ENCODE peak calls at places on chromosomes 2 and 18, in ten cellular contexts. H is stomach, P is GM23338, E is dorsolateral prefrontal cortex, V is esophagus muscularis mucosa, R is fibroblast of lung, X is Calu3, G is cardiac fibroblast, O is progenitor cell of endocrine pancreas, Z is Peyer's patch. F is an unnamed sample.

GRCh38 chr2:71796174-71796592 is 342.8 kb downstream of the DYSF start:
- DNase-seq in X (no peak), G (peak; percentile 56), P (no peak), H (no peak), O (no peak), Z (no peak), R (peak; percentile 67), V (no peak), E (no peak), F (no peak)

GRCh38 chr2:119756837-119757236 is 2.9 kb upstream of the PTPN4 start:
- DNase-seq in G (peak; percentile 82), V (no peak), R (peak; percentile 94), Z (no peak), O (no peak), H (peak; percentile 82), E (peak; percentile 68), X (no peak), P (no peak), F (no peak)

GRCh38 chr2:171403181-171403580 is 30.6 kb downstream of the METTL8 start:
- DNase-seq in H (no peak), E (no peak), R (peak; percentile 71), V (no peak), X (no peak), Z (no peak), P (no peak), G (peak; percentile 63), O (no peak), F (no peak)

GRCh38 chr2:96325884-96326255 is 753 bp downstream of the ITPRIPL1 start:
- DNase-seq in P (no peak), E (no peak), X (no peak), O (no peak), V (no peak), R (no peak), H (no peak), Z (no peak), G (no peak), F (no peak)

GRCh38 chr2:72159211-72159610 is 11.5 kb upstream of the CYP26B1 start:
- DNase-seq in V (peak; percentile 74), G (no peak), E (no peak), O (no peak), Z (no peak), H (no peak), R (no peak), P (no peak), X (no peak), F (no peak)

GRCh38 chr2:230160112-230160660 is 59.6 kb downstream of the SP110 start:
- DNase-seq in P (peak; percentile 72), Z (peak; percentile 61), O (peak; percentile 23), X (peak; percentile 54), E (no peak), R (peak; percentile 11), H (peak; percentile 59), G (peak; percentile 66), V (no peak), F (peak; percentile 53)

GRCh38 chr18:59672125-59672769 is 25.0 kb downstream of the CCBE1 start:
- DNase-seq in E (no peak), G (no peak), P (no peak), H (no peak), O (no peak), R (peak; percentile 70), V (no peak), X (no peak), Z (no peak), F (no peak)

GRCh38 chr2:27501042-27501441 is 4.4 kb downstream of the GCKR start:
- DNase-seq in H (peak; percentile 75), G (no peak), P (no peak), E (no peak), Z (no peak), V (no peak), R (no peak), O (no peak), X (no peak), F (no peak)

GRCh38 chr2:146412625-146413024 is 1432.2 kb upstream of the ACVR2A start:
- DNase-seq in P (peak; percentile 81), R (no peak), V (no peak), E (no peak), H (no peak), O (no peak), Z (no peak), G (no peak), X (no peak), F (no peak)

GRCh38 chr2:58900664-58901063 is 659.5 kb upstream of the FANCL start:
- DNase-seq in H (no peak), R (no peak), G (no peak), V (no peak), O (no peak), Z (no peak), E (no peak), X (no peak), P (no peak), F (no peak)

GRCh38 chr2:231367178-231367577 is 28.3 kb upstream of the B3GNT7 start:
- DNase-seq in G (no peak), H (no peak), O (no peak), P (no peak), X (no peak), V (no peak), R (no peak), E (no peak), Z (no peak), F (no peak)

GRCh38 chr2:216925632-216926366 is 65.9 kb upstream of the TNP1 start:
- DNase-seq in Z (no peak), G (no peak), H (no peak), X (no peak), R (no peak), P (no peak), E (no peak), O (no peak), V (no peak), F (no peak)

GRCh38 chr2:42918671-42919335 is 126.4 kb upstream of the HAAO start:
- DNase-seq in Z (no peak), V (no peak), R (no peak), H (no peak), X (no peak), O (no peak), E (no peak), P (no peak), G (no peak), F (no peak)

GRCh38 chr2:5982911-5983310 is 290.7 kb downstream of the SOX11 start:
- DNase-seq in H (no peak), G (no peak), R (no peak), Z (no peak), O (no peak), V (peak; percentile 55), E (no peak), P (no peak), X (no peak), F (no peak)

GRCh38 chr2:160838100-160838499 is 322.1 kb upstream of the TANK start:
- DNase-seq in V (no peak), Z (no peak), E (no peak), H (no peak), G (no peak), R (no peak), P (no peak), O (no peak), X (no peak), F (no peak)

DNA sequence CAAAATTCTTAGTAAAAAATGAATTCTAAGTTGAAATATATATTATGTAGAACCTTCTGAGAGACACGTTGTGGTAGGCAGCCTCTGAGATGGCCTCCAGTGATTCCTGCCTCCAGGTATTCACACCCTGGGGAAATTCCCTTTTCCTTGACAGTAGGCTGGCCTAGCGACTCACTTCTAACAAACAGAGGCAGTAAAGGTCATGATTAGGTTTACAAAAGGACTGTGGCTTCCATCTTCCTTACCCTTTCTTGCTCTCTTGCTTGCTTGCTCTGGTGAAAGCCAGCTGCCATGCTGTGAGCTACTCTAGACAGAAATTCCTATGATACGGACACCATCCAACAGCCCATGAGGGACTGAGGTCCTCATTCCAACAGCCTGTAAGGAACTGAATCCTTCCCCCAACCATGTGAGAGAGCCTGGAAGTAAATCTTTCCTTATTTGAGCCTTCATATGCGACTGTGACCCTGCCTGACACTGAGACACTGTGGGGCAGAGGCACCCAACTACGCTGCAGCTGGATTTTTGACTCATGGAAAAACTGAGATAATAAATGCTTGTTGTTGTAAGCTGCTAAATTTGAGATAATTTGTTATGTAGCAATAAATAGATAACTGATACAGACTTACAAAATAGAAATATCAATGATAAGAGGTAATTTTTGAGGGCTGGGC is 32.7 kb upstream of the SERTAD2 start:
- DNase-seq in O (no peak), V (no peak), X (no peak), R (no peak), E (no peak), P (peak; percentile 34), G (no peak), Z (no peak), H (no peak), F (no peak)
- TF ChIP-seq CTCF in O (no peak), V (no peak), X (no peak), R (no peak), E (no peak), P (no peak), G (no peak), Z (no peak), H (no peak), F (no peak)

DNA sequence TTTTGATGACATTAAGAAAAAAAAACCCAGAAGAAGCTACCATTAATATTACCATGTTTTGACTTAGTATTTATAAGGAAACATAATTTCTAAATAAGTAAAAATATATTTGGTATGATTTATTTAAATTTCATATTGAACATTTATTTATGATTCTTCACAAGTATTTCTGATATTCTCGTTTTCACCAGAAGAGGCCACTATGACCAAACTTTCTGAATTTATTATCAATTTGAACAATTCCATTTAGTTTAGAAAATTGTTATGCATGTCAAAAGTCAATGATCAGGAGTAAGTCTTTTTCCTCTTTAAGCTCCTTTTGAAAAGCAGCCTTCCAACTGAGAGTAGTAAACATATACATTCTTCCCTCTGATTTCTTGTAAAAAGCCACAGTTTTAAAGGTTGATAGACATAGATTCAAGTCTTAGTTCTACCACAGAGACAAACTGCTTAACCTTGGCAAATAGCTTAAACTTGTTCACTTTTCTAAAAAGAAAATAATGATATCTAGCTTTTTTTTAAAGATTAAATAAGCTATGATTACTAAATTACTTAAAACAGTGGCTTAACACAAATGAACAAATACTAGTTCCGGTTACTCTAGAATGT is 329.9 kb downstream of the TRIB2 start:
- DNase-seq in R (peak; percentile 3), X (no peak), Z (no peak), G (peak; percentile 53), V (no peak), O (no peak), P (peak; percentile 4), E (no peak), H (no peak), F (no peak)
- TF ChIP-seq CTCF in R (no peak), X (no peak), Z (no peak), G (peak; percentile 32), V (no peak), O (peak; percentile 67), P (no peak), E (peak; percentile 37), H (no peak), F (peak; percentile 72)

DNA sequence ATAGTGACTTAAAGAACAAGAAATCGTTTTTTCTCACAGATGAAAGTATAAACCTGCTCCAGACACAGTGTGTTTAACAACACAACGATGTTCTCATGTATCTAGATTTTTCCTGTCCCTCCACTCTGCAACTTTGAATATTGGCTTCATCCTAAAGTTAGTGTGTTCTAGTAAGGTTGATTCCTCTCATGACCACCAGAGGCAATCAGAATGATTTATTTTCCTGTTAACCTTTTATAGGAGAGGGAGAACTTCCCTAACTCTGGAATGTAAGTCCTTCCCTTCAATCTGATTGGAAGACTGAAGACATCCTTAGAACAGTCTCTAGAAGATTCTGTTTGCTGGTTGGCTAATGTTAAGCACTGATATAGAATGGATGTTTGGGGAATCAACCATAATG is 41.0 kb upstream of the TAF4B start:
- DNase-seq in X (no peak), O (no peak), G (no peak), Z (no peak), V (no peak), P (peak; percentile 73), R (no peak), H (no peak), E (no peak), F (no peak)
- TF ChIP-seq CTCF in X (no peak), O (peak; percentile 31), G (no peak), Z (peak; percentile 7), V (no peak), P (no peak), R (no peak), H (no peak), E (no peak), F (no peak)

GRCh38 chr2:109547280-109547679 is 66.5 kb downstream of the SEPTIN10 start:
- DNase-seq in X (no peak), V (no peak), G (no peak), O (no peak), R (no peak), P (no peak), E (no peak), Z (no peak), H (no peak), F (no peak)
- TF ChIP-seq CTCF in X (no peak), V (no peak), G (peak; percentile 7), O (no peak), R (no peak), P (no peak), E (no peak), Z (no peak), H (no peak), F (no peak)